ENCODE peak calls at places on chromosome 22, in four cellular contexts. One of them, this sample, is unnamed.

GRCh38 chr22:21867528-21868266 is at the start of gene MAPK1:
- DNase-seq in K562: peak
- DNase-seq in GM12878: peak
- DNase-seq in HL-60: peak
- DNase-seq in this sample: peak

GRCh38 chr22:32844251-32844650 is 42.7 kb downstream of the TIMP3 start:
- DNase-seq in K562: no peak
- DNase-seq in GM12878: no peak
- DNase-seq in HL-60: no peak
- DNase-seq in this sample: no peak

GRCh38 chr22:32080904-32081303 is 37.8 kb downstream of the SLC5A1 start:
- DNase-seq in K562: peak
- DNase-seq in GM12878: peak
- DNase-seq in HL-60: peak
- DNase-seq in this sample: peak

GRCh38 chr22:17576475-17576874 is 13.2 kb downstream of the SLC25A18 start:
- DNase-seq in GM12878: no peak
- DNase-seq in HL-60: no peak
- DNase-seq in K562: peak
- DNase-seq in this sample: no peak

GRCh38 chr22:49462795-49463194 is 364.9 kb downstream of the BRD1 start:
- DNase-seq in HL-60: peak
- DNase-seq in GM12878: no peak
- DNase-seq in K562: peak
- DNase-seq in this sample: no peak

GRCh38 chr22:50089231-50090140 is at the start of gene MOV10L1:
- DNase-seq in K562: no peak
- DNase-seq in GM12878: no peak
- DNase-seq in HL-60: no peak
- DNase-seq in this sample: no peak

GRCh38 chr22:49004484-49005399 is 822.9 kb downstream of the BRD1 start:
- DNase-seq in GM12878: no peak
- DNase-seq in K562: no peak
- DNase-seq in HL-60: no peak
- DNase-seq in this sample: no peak

GRCh38 chr22:31160328-31160978 is 471 bp downstream of the RNF185 start:
- DNase-seq in K562: peak
- DNase-seq in HL-60: peak
- DNase-seq in GM12878: no peak
- DNase-seq in this sample: no peak

GRCh38 chr22:49667236-49667635 is 160.4 kb downstream of the BRD1 start:
- DNase-seq in GM12878: no peak
- DNase-seq in K562: no peak
- DNase-seq in HL-60: no peak
- DNase-seq in this sample: no peak

GRCh38 chr22:25702046-25702445 is 39.9 kb upstream of the MYO18B start:
- DNase-seq in HL-60: no peak
- DNase-seq in K562: no peak
- DNase-seq in GM12878: no peak
- DNase-seq in this sample: no peak

GRCh38 chr22:28808716-28809355 is 8.5 kb upstream of the XBP1 start:
- DNase-seq in K562: no peak
- DNase-seq in GM12878: no peak
- DNase-seq in HL-60: no peak
- DNase-seq in this sample: no peak

GRCh38 chr22:29523761-29524160 is 29.8 kb downstream of the THOC5 start:
- DNase-seq in K562: no peak
- DNase-seq in GM12878: no peak
- DNase-seq in HL-60: no peak
- DNase-seq in this sample: no peak

GRCh38 chr22:31929126-31929928 is 15.0 kb upstream of the YWHAH start:
- DNase-seq in GM12878: no peak
- DNase-seq in HL-60: no peak
- DNase-seq in K562: no peak
- DNase-seq in this sample: no peak

GRCh38 chr22:26143801-26144325 is 25.4 kb upstream of the SEZ6L start:
- DNase-seq in GM12878: no peak
- DNase-seq in HL-60: no peak
- DNase-seq in K562: no peak
- DNase-seq in this sample: no peak

GRCh38 chr22:23825246-23825905 is 13.4 kb downstream of the DERL3 start:
- DNase-seq in HL-60: no peak
- DNase-seq in K562: no peak
- DNase-seq in GM12878: no peak
- DNase-seq in this sample: no peak

GRCh38 chr22:28884754-28885375 is 1.5 kb downstream of the ZNRF3 start:
- DNase-seq in GM12878: no peak
- DNase-seq in K562: peak
- DNase-seq in HL-60: no peak
- DNase-seq in this sample: no peak

GRCh38 chr22:16932577-16932976 is 75.4 kb downstream of the GAB4 start:
- DNase-seq in HL-60: no peak
- DNase-seq in K562: peak
- DNase-seq in GM12878: no peak
- DNase-seq in this sample: no peak

GRCh38 chr22:47290706-47291430 is 528.4 kb downstream of the TBC1D22A start:
- DNase-seq in GM12878: no peak
- DNase-seq in K562: no peak
- DNase-seq in HL-60: no peak
- DNase-seq in this sample: no peak

GRCh38 chr22:49147171-49147570 is 680.5 kb downstream of the BRD1 start:
- DNase-seq in GM12878: no peak
- DNase-seq in HL-60: no peak
- DNase-seq in K562: no peak
- DNase-seq in this sample: no peak

GRCh38 chr22:17063372-17064106 is 21.3 kb upstream of the IL17RA start:
- DNase-seq in K562: no peak
- DNase-seq in GM12878: no peak
- DNase-seq in HL-60: no peak
- DNase-seq in this sample: no peak

GRCh38 chr22:49392247-49392646 is 435.4 kb downstream of the BRD1 start:
- DNase-seq in HL-60: no peak
- DNase-seq in GM12878: no peak
- DNase-seq in K562: no peak
- DNase-seq in this sample: no peak

GRCh38 chr22:29820941-29821789 is 16.9 kb downstream of the ASCC2 start:
- DNase-seq in HL-60: peak
- DNase-seq in GM12878: peak
- DNase-seq in K562: peak
- DNase-seq in this sample: no peak

GRCh38 chr22:27115816-27116256 is 458.4 kb downstream of the MIAT start:
- DNase-seq in GM12878: no peak
- DNase-seq in HL-60: no peak
- DNase-seq in K562: no peak
- DNase-seq in this sample: no peak

GRCh38 chr22:31980628-31981027 is 36.3 kb downstream of the YWHAH start:
- DNase-seq in K562: no peak
- DNase-seq in HL-60: no peak
- DNase-seq in GM12878: no peak
- DNase-seq in this sample: no peak

GRCh38 chr22:37027556-37027955 is 8.0 kb downstream of the MPST start:
- DNase-seq in GM12878: no peak
- DNase-seq in K562: no peak
- DNase-seq in HL-60: no peak
- DNase-seq in this sample: no peak

GRCh38 chr22:41862160-41862529 is 29.2 kb downstream of the SREBF2 start:
- DNase-seq in GM12878: peak
- DNase-seq in HL-60: peak
- DNase-seq in K562: peak
- DNase-seq in this sample: no peak

GRCh38 chr22:41862530-41863266 is 29.8 kb downstream of the SREBF2 start:
- DNase-seq in K562: no peak
- DNase-seq in GM12878: peak
- DNase-seq in HL-60: no peak
- DNase-seq in this sample: no peak

GRCh38 chr22:41868556-41868955 is 35.7 kb downstream of the SREBF2 start:
- DNase-seq in K562: no peak
- DNase-seq in HL-60: no peak
- DNase-seq in GM12878: no peak
- DNase-seq in this sample: no peak

GRCh38 chr22:41857860-41858199 is 24.9 kb downstream of the SREBF2 start:
- DNase-seq in K562: no peak
- DNase-seq in HL-60: no peak
- DNase-seq in GM12878: no peak
- DNase-seq in this sample: no peak

GRCh38 chr22:41863472-41863871 is 30.6 kb downstream of the SREBF2 start:
- DNase-seq in K562: no peak
- DNase-seq in HL-60: no peak
- DNase-seq in GM12878: no peak
- DNase-seq in this sample: no peak
- TF ChIP-seq POLR2AphosphoS5 in K562: no peak
- TF ChIP-seq POLR2AphosphoS5 in HL-60: no peak
- TF ChIP-seq POLR2AphosphoS5 in GM12878: no peak
- TF ChIP-seq POLR2AphosphoS5 in this sample: no peak

GRCh38 chr22:44338906-44339305 is 26.2 kb upstream of the SHISAL1 start:
- DNase-seq in HL-60: no peak
- DNase-seq in GM12878: no peak
- DNase-seq in K562: no peak
- DNase-seq in this sample: no peak

GRCh38 chr22:44338183-44338812 is 25.5 kb upstream of the SHISAL1 start:
- DNase-seq in GM12878: no peak
- DNase-seq in HL-60: no peak
- DNase-seq in K562: no peak
- DNase-seq in this sample: no peak

GRCh38 chr22:44335903-44336803 is 23.4 kb upstream of the SHISAL1 start:
- DNase-seq in K562: no peak
- DNase-seq in GM12878: no peak
- DNase-seq in HL-60: no peak
- DNase-seq in this sample: no peak

GRCh38 chr22:44336962-44337657 is 24.4 kb upstream of the SHISAL1 start:
- DNase-seq in GM12878: no peak
- DNase-seq in HL-60: no peak
- DNase-seq in K562: no peak
- DNase-seq in this sample: no peak

DNA sequence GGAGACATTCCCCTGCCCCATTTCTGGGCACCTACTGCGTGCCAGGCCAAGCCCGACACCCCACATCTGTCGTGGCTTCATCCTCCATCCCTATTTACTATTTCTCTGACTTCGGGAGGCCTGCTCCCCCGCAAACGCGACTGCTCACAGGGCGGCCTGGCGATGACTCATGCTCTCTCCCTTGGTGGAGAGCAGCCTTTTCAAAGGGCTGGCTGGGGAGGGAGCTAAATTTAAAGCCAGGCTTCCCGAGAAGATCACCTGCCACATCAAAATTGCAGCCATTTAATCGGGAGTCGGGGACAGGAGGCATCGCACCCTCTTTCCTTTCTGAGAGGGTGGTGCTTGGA is 24.9 kb upstream of the SHISAL1 start:
- DNase-seq in HL-60: no peak
- DNase-seq in K562: peak
- DNase-seq in GM12878: no peak
- DNase-seq in this sample: no peak
- TF ChIP-seq SPI1 in HL-60: no peak
- TF ChIP-seq SPI1 in K562: no peak
- TF ChIP-seq SPI1 in GM12878: no peak
- TF ChIP-seq SPI1 in this sample: no peak

GRCh38 chr22:43011079-43011478 is 3.9 kb downstream of the PACSIN2 start:
- DNase-seq in HL-60: no peak
- DNase-seq in GM12878: no peak
- DNase-seq in K562: no peak
- DNase-seq in this sample: no peak
- TF ChIP-seq POLR2AphosphoS5 in HL-60: no peak
- TF ChIP-seq POLR2AphosphoS5 in GM12878: no peak
- TF ChIP-seq POLR2AphosphoS5 in K562: no peak
- TF ChIP-seq POLR2AphosphoS5 in this sample: no peak

GRCh38 chr22:44895296-44896055 is 114.3 kb downstream of the PHF21B start:
- DNase-seq in K562: no peak
- DNase-seq in GM12878: no peak
- DNase-seq in HL-60: no peak
- DNase-seq in this sample: no peak

GRCh38 chr22:44892803-44893730 is 116.7 kb downstream of the PHF21B start:
- DNase-seq in GM12878: no peak
- DNase-seq in K562: no peak
- DNase-seq in HL-60: no peak
- DNase-seq in this sample: no peak

GRCh38 chr22:44893731-44894080 is 116.1 kb downstream of the PHF21B start:
- DNase-seq in HL-60: no peak
- DNase-seq in K562: no peak
- DNase-seq in GM12878: no peak
- DNase-seq in this sample: no peak

GRCh38 chr22:44894782-44895181 is 115.0 kb downstream of the PHF21B start:
- DNase-seq in GM12878: no peak
- DNase-seq in K562: no peak
- DNase-seq in HL-60: no peak
- DNase-seq in this sample: no peak

DNA sequence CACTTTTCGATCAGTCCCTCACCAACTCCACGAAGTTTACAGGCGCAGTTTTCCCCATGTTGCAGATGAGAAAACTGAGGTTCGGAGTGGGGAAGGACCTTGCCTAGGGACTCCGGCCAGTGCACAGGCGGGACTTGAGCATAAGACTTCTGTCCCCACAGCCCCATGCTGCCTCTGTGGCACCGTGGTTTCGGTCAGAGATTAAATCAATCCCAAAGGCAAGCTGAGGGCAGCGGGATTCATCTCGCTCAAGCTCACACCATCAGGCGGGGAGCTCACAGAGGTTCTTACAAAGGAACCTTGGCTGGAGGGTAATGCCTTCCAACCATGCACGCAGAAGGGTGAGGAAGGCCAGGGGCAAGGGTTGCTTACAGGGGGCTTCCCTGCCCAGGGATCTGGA is 115.5 kb downstream of the PHF21B start:
- DNase-seq in GM12878: no peak
- DNase-seq in HL-60: no peak
- DNase-seq in K562: no peak
- DNase-seq in this sample: no peak
- TF ChIP-seq SPI1 in GM12878: no peak
- TF ChIP-seq SPI1 in HL-60: no peak
- TF ChIP-seq SPI1 in K562: no peak
- TF ChIP-seq SPI1 in this sample: no peak

GRCh38 chr22:35995772-35996171 is 32.9 kb downstream of the RBFOX2 start:
- DNase-seq in HL-60: no peak
- DNase-seq in K562: peak
- DNase-seq in GM12878: no peak
- DNase-seq in this sample: no peak
- TF ChIP-seq POLR2AphosphoS5 in HL-60: no peak
- TF ChIP-seq POLR2AphosphoS5 in K562: no peak
- TF ChIP-seq POLR2AphosphoS5 in GM12878: no peak
- TF ChIP-seq POLR2AphosphoS5 in this sample: no peak

This sample was measured in GM12891.